ENCODE peak calls at places on chromosomes 13 and 19, in ten cellular contexts. H is suprapubic skin, S is spleen, V is A549, K is breast epithelium, L is uterus, J is esophagus squamous epithelium, O is Peyer's patch, E is right lobe of liver, D is endothelial cell of umbilical vein. U is an unnamed sample.
A peak's percentile ranks its signal among the peaks of the same experiment; 100 is the strongest.

GRCh38 chr19:48806518-48806817 is 4.4 kb downstream of the BCAT2 start:
- DNase-seq in D (peak; percentile 39), L (peak; percentile 51), J (no peak), K (no peak), V (no peak), O (no peak), E (no peak), H (no peak), S (no peak), U (no peak)

GRCh38 chr19:28404462-28404861 is 808.5 kb downstream of the UQCRFS1 start:
- DNase-seq in J (no peak), E (no peak), V (no peak), D (no peak), K (no peak), S (no peak), O (no peak), L (no peak), H (no peak), U (no peak)

GRCh38 chr19:38134538-38135149 is 89.4 kb downstream of the DPF1 start:
- DNase-seq in D (peak; percentile 28), L (no peak), S (no peak), E (no peak), H (no peak), J (no peak), O (peak; percentile 55), K (no peak), V (peak; percentile 74), U (peak; percentile 18)

GRCh38 chr13:60591348-60591747 is 194.3 kb downstream of the TDRD3 start:
- DNase-seq in E (no peak), D (no peak), O (no peak), V (no peak), H (no peak), J (no peak), K (no peak), S (no peak), L (no peak), U (no peak)

GRCh38 chr13:83798731-83799130 is 83.5 kb downstream of the SLITRK1 start:
- DNase-seq in J (no peak), S (no peak), O (no peak), E (no peak), V (no peak), H (no peak), L (no peak), D (no peak), K (no peak), U (no peak)

GRCh38 chr13:75481176-75482069 is 546 bp downstream of the TBC1D4 start:
- DNase-seq in O (peak; percentile 48), S (peak; percentile 87), K (no peak), E (peak; percentile 61), D (peak; percentile 52), L (peak; percentile 36), V (peak; percentile 21), H (peak; percentile 75), J (no peak), U (no peak)

GRCh38 chr19:17580470-17581000 is 25.1 kb downstream of the COLGALT1 start:
- DNase-seq in J (no peak), O (no peak), K (no peak), H (no peak), L (no peak), E (no peak), D (no peak), V (no peak), S (no peak), U (no peak)

GRCh38 chr13:80469841-80470378 is 129.0 kb upstream of the SPRY2 start:
- DNase-seq in J (no peak), L (peak; percentile 79), H (peak; percentile 86), S (no peak), K (peak; percentile 85), D (peak; percentile 85), E (no peak), V (peak; percentile 65), O (peak; percentile 71), U (peak; percentile 79)

GRCh38 chr19:38028913-38029565 is 122.0 kb downstream of the SIPA1L3 start:
- DNase-seq in K (no peak), J (no peak), O (no peak), V (no peak), H (no peak), L (no peak), S (no peak), D (no peak), E (no peak), U (no peak)

GRCh38 chr13:30463820-30464495 is 1.8 kb downstream of the HMGB1 start:
- DNase-seq in S (peak; percentile 94), H (no peak), K (peak; percentile 48), L (no peak), E (peak; percentile 74), J (peak; percentile 12), D (peak; percentile 84), O (peak; percentile 90), V (peak; percentile 46), U (peak; percentile 87)
- TF ChIP-seq POLR2A in S (no peak), H (no peak), K (no peak), L (no peak), E (no peak), J (no peak), D (no peak), O (peak; percentile 16), V (no peak), U (no peak)

GRCh38 chr19:12959482-12959881 is 2.5 kb upstream of the GADD45GIP1 start:
- DNase-seq in S (no peak), E (no peak), D (no peak), J (no peak), V (no peak), O (no peak), H (no peak), K (no peak), L (no peak), U (no peak)

GRCh38 chr19:12955996-12956395 is 1.0 kb downstream of the GADD45GIP1 start:
- DNase-seq in V (no peak), D (no peak), S (no peak), L (no peak), E (no peak), O (no peak), J (no peak), K (no peak), H (no peak), U (no peak)

GRCh38 chr19:12954150-12954962 is 2.7 kb downstream of the GADD45GIP1 start:
- DNase-seq in E (no peak), J (no peak), D (no peak), K (no peak), L (no peak), V (no peak), O (no peak), H (no peak), S (no peak), U (peak; percentile 52)

GRCh38 chr19:12953456-12954149 is 3.4 kb downstream of the GADD45GIP1 start:
- DNase-seq in D (no peak), E (no peak), O (no peak), J (no peak), H (no peak), V (no peak), K (no peak), L (no peak), S (no peak), U (no peak)

DNA sequence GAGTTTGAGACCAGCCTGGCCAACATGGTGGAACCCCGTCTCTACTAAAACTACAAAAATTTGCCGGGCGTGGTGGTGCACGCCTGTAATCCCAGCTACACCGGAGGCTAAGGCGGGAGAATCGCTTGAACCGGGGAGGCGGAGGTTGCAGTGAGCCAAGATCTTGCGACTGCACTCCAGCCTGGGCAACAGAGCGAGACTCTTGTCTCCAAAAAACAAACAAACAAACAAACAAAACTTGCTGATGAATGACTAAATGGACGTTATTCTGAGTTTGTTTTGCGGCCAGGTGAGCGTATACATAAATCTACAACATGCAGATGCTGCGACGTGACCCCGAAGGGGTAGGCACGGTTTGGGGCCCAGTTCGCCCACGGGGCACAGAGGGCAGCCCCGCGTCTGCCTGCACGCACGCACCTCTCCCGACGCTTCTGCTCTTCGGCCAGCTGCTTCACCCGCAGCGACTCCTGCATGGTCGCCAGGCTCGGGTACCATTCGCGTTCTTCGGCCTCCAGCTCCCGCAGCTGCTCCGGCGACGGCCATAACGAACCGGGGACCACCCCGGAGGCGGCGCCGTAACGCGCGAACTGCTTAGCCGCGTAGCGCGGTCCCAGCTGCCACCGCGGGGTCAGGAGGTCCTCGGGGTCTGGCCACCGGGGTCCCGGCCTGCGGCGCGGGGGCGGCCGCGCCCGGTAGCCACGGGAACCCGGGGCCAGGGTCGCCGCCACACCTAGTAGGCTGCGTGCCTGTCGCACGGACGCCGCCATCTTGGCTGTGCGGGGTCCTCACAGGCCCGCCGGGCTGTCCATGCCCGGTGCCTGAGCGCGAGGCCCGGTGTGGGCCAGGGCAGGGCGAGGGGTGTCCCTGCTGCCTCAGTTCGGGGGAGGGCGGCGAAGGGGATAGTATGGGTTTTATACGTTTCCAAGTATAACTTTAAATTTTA is at the start of gene GADD45GIP1:
- DNase-seq in H (peak; percentile 87), K (peak; percentile 64), L (peak; percentile 81), O (peak; percentile 89), V (peak; percentile 83), D (peak; percentile 80), J (no peak), E (peak; percentile 86), S (peak; percentile 96), U (peak; percentile 80)
- H3K4me3 ChIP-seq in H (peak within 1 kb of the TSS; percentile 83), K (peak within 1 kb of the TSS; percentile 92), L (peak within 1 kb of the TSS; percentile 80), O (peak within 1 kb of the TSS; percentile 99), V (peak within 1 kb of the TSS; percentile 87), D (peak within 1 kb of the TSS; percentile 64), J (peak within 1 kb of the TSS; percentile 83), E (peak within 1 kb of the TSS; percentile 85), S (peak within 1 kb of the TSS; percentile 98), U (peak within 1 kb of the TSS; percentile 89)

DNA sequence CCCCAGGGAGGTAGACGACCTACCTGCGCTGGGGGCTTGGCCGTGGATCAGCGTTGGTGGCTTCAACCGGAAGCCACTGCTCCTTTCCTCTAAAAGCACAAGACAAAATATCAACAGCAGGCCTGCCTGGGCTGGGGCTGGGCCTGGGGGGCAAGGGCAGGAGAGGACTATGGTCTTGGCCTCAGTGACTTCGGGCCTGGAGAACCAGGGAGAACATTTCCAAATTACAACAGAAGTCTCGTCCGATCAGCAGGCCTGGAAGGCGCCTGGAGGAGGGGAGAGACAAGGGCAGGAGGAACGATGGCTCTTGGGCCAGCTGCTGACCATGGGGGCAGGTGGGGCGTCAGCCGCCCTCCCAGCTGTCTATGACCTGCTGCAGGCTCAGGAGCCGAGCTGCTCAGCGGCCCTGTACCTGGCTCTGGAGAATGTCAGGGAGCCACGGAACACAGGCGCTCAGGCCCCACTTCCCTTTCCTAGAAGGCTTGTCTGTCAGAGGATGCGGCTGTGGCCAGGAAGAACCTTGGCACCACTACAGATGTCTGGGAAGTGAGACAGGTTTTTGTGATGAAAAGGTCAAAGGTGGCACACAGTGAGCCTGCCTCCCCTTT is 19.4 kb downstream of the CAPS start:
- DNase-seq in D (no peak), J (no peak), E (no peak), L (peak; percentile 47), V (no peak), O (no peak), H (no peak), S (no peak), K (no peak), U (no peak)
- H3K27ac ChIP-seq in D (peak overlapping the region; percentile 42), J (peak overlapping the region; percentile 68), E (no peak overlapping the region), L (peak overlapping the region; percentile 75), V (no peak overlapping the region), O (no peak overlapping the region), H (no peak overlapping the region), S (no peak overlapping the region), K (peak overlapping the region; percentile 71), U (no peak overlapping the region)

GRCh38 chr19:39411006-39411831 is 1.2 kb upstream of the PLEKHG2 start:
- DNase-seq in K (peak; percentile 69), O (peak; percentile 88), E (peak; percentile 86), S (peak; percentile 83), L (peak; percentile 73), H (peak; percentile 90), V (peak; percentile 79), D (no peak), J (no peak), U (peak; percentile 55)
- TF ChIP-seq POLR2A in K (peak; percentile 66), O (peak; percentile 91), E (peak; percentile 77), S (peak; percentile 19), L (peak; percentile 14), H (peak; percentile 60), V (peak; percentile 34), D (no peak), J (peak; percentile 4), U (peak; percentile 38)

U was measured in adrenal gland.